ENCODE peak calls at places on chromosomes 4 and X, in five cellular contexts. U is foreskin fibroblast, G is HCT116, I is fibroblast of lung, E is AG10803. K is an unnamed sample.

GRCh38 chr4:101393256-101393655 is 45.9 kb upstream of the PPP3CA start:
- DNase-seq in U (peak), E (peak), G (peak), I (peak), K (peak)

GRCh38 chrX:31836479-31836878 is 764.6 kb upstream of the FTHL17 start:
- DNase-seq in G (no peak), U (no peak), I (no peak), E (no peak), K (no peak)

GRCh38 chr4:40276541-40276940 is 58.6 kb upstream of the CHRNA9 start:
- DNase-seq in U (no peak), G (no peak), I (no peak), E (no peak), K (no peak)

GRCh38 chr4:144750348-144750747 is 104.4 kb downstream of the HHIP start:
- DNase-seq in E (no peak), G (no peak), U (no peak), I (no peak), K (no peak)

GRCh38 chr4:140363558-140363957 is 9.9 kb upstream of the SCOC start:
- DNase-seq in G (no peak), E (no peak), I (no peak), U (no peak), K (no peak)

GRCh38 chrX:103628386-103629290 is at the start of gene TCEAL1:
- DNase-seq in I (peak), E (no peak), U (no peak), G (no peak), K (peak)

GRCh38 chr4:72909461-72909860 is 160.1 kb downstream of the COX18 start:
- DNase-seq in G (no peak), U (no peak), E (peak), I (no peak), K (no peak)

GRCh38 chrX:69066021-69066757 is 99.1 kb downstream of the PJA1 start:
- DNase-seq in G (no peak), I (no peak), U (no peak), E (no peak), K (no peak)

GRCh38 chrX:112056886-112057285 is 25.7 kb downstream of the TRPC5 start:
- DNase-seq in E (no peak), U (no peak), G (no peak), I (no peak), K (no peak)

GRCh38 chrX:52261463-52262194 is 76.9 kb downstream of the MAGED4 start:
- DNase-seq in G (peak), E (peak), I (peak), U (peak), K (peak)

GRCh38 chr4:170339522-170339921 is 249.8 kb upstream of the AADAT start:
- DNase-seq in U (no peak), E (no peak), I (no peak), G (peak), K (no peak)
- H3K4me3 ChIP-seq in U (no peak), E (no peak), I (no peak), G (no peak), K (no peak)

DNA sequence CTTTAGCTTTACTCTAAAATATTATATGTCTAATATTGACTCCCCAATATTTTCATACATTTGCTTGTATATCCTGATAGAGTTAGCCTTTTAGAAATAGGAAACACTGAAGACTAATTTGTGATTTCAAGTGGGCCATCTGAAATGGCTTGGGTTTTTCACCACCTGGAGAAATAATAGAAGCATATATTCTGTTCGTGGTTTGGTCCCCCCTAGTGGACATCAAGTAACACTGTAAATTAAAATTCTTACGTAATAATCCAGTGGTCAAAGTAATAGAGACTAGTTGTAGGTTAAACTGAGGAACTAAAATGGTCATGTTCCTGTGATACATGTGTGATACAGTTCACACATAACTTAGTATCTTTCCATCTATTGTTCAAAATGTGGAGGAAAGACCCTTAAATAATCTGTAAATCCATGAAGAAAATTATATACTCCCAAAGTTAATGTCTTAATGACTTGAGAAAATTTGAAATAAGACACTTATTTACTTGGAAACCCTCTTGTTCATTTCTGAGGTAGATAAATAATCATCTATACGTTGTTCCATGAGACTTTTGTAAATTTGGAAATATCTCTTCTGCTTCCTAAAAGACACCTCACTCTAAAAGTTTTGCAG is 79.8 kb upstream of the SMARCAD1 start:
- DNase-seq in E (peak), G (peak), U (no peak), I (peak), K (peak)
- TF ChIP-seq CTCF in E (peak), G (peak), U (peak), I (peak), K (peak)

DNA sequence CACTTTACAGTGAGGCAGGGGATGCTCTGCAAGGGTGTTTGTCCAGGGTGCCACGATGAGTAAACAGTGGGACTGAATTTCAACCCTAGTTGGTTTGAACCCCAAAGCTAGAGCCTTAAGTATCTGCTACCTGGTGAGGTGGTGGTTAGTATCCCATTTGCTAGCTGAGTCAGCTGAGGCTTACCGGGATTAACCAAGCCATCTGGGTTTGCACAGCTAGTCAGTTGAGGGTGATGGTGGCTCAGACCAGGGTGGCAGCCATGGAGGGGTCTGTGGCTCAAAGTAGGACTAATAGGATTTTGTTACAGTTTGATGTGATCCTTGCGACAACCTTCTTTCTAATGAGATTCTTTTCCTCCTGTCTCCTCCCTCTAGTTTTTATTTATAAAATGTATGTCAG is 1.9 kb downstream of the EVC start:
- DNase-seq in I (no peak), E (no peak), U (no peak), G (no peak), K (no peak)
- H3K4me3 ChIP-seq in I (peak), E (peak), U (peak), G (no peak), K (no peak)

DNA sequence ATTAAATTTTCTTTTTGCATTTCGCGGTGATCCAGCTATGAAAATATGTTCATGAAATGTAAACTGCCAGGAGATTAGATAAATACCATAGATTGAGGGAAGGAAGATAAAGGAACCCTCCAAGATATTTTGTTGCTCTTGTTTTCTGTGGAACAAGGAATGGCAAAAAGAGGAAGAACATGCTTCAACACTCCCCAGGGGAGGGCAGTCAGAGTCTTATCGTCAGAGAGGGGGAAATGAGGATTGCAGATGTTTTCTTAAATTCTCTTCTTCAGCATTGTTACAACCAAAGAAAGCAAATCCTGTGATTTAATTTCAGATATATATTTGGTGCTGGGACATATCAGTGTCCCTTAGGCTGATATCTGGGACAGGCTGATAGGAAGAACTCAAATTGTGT is 9.6 kb upstream of the SFRP2 start:
- DNase-seq in U (no peak), G (no peak), I (no peak), E (peak), K (no peak)
- TF ChIP-seq CTCF in U (no peak), G (no peak), I (no peak), E (no peak), K (no peak)

GRCh38 chr4:89307185-89307445 is 485 bp downstream of the GPRIN3 start:
- DNase-seq in E (no peak), G (no peak), I (no peak), U (no peak), K (no peak)
- H3K4me3 ChIP-seq in E (peak), G (peak), I (peak), U (peak), K (peak)

K was measured in astrocyte of the spinal cord.